ENCODE peak calls at places on chromosomes 13 and 19, in five cellular contexts. One of them, this sample, is unnamed.

GRCh38 chr13:80084086-80084676 is 256.7 kb downstream of the SPRY2 start:
- DNase-seq in GM12878: no peak
- DNase-seq in K562: no peak
- DNase-seq in HCT116: no peak
- DNase-seq in SK-N-SH: no peak
- DNase-seq in this sample: no peak

GRCh38 chr13:109180905-109181425 is 551.6 kb downstream of the MYO16 start:
- DNase-seq in GM12878: no peak
- DNase-seq in K562: no peak
- DNase-seq in SK-N-SH: no peak
- DNase-seq in HCT116: peak; percentile 24
- DNase-seq in this sample: peak; percentile 6

GRCh38 chr19:11861301-11861700 is 12.8 kb downstream of the ZNF439 start:
- DNase-seq in GM12878: no peak
- DNase-seq in HCT116: no peak
- DNase-seq in SK-N-SH: no peak
- DNase-seq in K562: no peak
- DNase-seq in this sample: no peak

GRCh38 chr19:31838163-31838798 is 489.0 kb upstream of the TSHZ3 start:
- DNase-seq in SK-N-SH: no peak
- DNase-seq in GM12878: no peak
- DNase-seq in HCT116: no peak
- DNase-seq in K562: no peak
- DNase-seq in this sample: no peak

GRCh38 chr19:12453495-12453894 is 12.7 kb upstream of the ZNF443 start:
- DNase-seq in HCT116: no peak
- DNase-seq in SK-N-SH: no peak
- DNase-seq in K562: no peak
- DNase-seq in GM12878: no peak
- DNase-seq in this sample: no peak

GRCh38 chr19:49145485-49146407 is 9.4 kb downstream of the HRC start:
- DNase-seq in SK-N-SH: peak; percentile 84
- DNase-seq in GM12878: peak; percentile 13
- DNase-seq in K562: peak; percentile 78
- DNase-seq in HCT116: peak; percentile 84
- DNase-seq in this sample: peak; percentile 48

GRCh38 chr13:76884167-76884566 is 2.0 kb downstream of the KCTD12 start:
- DNase-seq in GM12878: no peak
- DNase-seq in HCT116: no peak
- DNase-seq in SK-N-SH: no peak
- DNase-seq in K562: no peak
- DNase-seq in this sample: no peak

GRCh38 chr13:31556376-31556775 is 182.9 kb upstream of the RXFP2 start:
- DNase-seq in SK-N-SH: no peak
- DNase-seq in K562: no peak
- DNase-seq in GM12878: no peak
- DNase-seq in HCT116: no peak
- DNase-seq in this sample: no peak

GRCh38 chr13:44276061-44276460 is 97.6 kb upstream of the SERP2 start:
- DNase-seq in K562: no peak
- DNase-seq in HCT116: no peak
- DNase-seq in GM12878: no peak
- DNase-seq in SK-N-SH: no peak
- DNase-seq in this sample: no peak

GRCh38 chr13:22748866-22749586 is 431.8 kb upstream of the SGCG start:
- DNase-seq in HCT116: no peak
- DNase-seq in GM12878: no peak
- DNase-seq in K562: no peak
- DNase-seq in SK-N-SH: no peak
- DNase-seq in this sample: no peak

GRCh38 chr13:24063281-24063851 is 97.2 kb upstream of the SPATA13 start:
- DNase-seq in SK-N-SH: no peak
- DNase-seq in GM12878: no peak
- DNase-seq in K562: no peak
- DNase-seq in HCT116: no peak
- DNase-seq in this sample: no peak

GRCh38 chr13:51681037-51681678 is 96.9 kb downstream of the WDFY2 start:
- DNase-seq in K562: no peak
- DNase-seq in HCT116: no peak
- DNase-seq in GM12878: no peak
- DNase-seq in SK-N-SH: no peak
- DNase-seq in this sample: no peak

GRCh38 chr19:8113017-8113416 is 36.4 kb downstream of the FBN3 start:
- DNase-seq in HCT116: no peak
- DNase-seq in SK-N-SH: no peak
- DNase-seq in K562: no peak
- DNase-seq in GM12878: no peak
- DNase-seq in this sample: no peak

DNA sequence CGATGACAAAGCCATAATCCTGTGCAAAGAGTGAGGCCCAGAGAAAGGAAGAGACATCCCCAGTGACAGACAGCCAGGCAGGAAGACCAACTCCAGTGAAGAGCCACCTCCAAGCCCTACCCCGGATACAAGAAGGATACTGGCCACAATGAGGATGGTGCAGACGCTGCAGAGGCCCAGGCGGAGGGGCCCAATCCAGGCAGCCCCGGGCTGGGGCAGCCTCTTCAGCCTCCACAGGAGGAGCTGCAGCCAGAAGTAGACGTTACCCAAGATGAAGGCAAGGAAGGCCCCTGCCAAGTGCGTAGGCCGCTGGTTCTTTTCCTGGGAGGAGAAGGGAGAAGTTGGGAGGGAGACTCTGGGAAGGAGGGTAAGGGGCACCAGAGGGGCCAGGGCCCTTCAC is 8.5 kb downstream of the TMEM150B start:
- DNase-seq in GM12878: no peak
- DNase-seq in HCT116: no peak
- DNase-seq in SK-N-SH: peak; percentile 14
- DNase-seq in K562: no peak
- DNase-seq in this sample: no peak
- TF ChIP-seq ZBTB33 in GM12878: no peak
- TF ChIP-seq ZBTB33 in HCT116: no peak
- TF ChIP-seq ZBTB33 in SK-N-SH: no peak
- TF ChIP-seq ZBTB33 in K562: no peak
- TF ChIP-seq ZBTB33 in this sample: no peak

DNA sequence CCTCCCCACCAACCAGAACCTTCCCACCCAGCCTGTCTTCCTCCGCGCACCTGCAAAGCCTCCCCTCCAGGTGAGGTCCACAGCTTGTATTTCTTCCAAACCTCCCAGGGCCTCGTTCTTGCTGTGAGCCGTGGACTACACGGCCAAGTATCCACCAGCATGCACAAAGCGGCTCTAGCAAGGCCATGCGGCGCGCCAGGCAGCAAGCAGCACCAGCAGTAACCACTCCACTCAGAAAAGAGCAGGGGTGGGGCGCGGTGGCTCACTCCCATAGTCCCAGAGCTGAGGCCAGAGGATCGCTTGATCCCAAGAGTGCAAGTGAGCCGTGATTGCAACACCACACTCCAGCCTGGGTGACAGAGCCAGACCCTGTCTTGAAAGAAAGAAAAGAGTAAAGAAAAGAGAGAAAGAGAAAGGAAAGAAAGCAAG is 4.7 kb downstream of the CCDC8 start:
- DNase-seq in HCT116: no peak
- DNase-seq in SK-N-SH: no peak
- DNase-seq in GM12878: no peak
- DNase-seq in K562: no peak
- DNase-seq in this sample: peak; percentile 25
- TF ChIP-seq ZBTB33 in HCT116: no peak
- TF ChIP-seq ZBTB33 in SK-N-SH: no peak
- TF ChIP-seq ZBTB33 in GM12878: no peak
- TF ChIP-seq ZBTB33 in K562: no peak
- TF ChIP-seq ZBTB33 in this sample: no peak

DNA sequence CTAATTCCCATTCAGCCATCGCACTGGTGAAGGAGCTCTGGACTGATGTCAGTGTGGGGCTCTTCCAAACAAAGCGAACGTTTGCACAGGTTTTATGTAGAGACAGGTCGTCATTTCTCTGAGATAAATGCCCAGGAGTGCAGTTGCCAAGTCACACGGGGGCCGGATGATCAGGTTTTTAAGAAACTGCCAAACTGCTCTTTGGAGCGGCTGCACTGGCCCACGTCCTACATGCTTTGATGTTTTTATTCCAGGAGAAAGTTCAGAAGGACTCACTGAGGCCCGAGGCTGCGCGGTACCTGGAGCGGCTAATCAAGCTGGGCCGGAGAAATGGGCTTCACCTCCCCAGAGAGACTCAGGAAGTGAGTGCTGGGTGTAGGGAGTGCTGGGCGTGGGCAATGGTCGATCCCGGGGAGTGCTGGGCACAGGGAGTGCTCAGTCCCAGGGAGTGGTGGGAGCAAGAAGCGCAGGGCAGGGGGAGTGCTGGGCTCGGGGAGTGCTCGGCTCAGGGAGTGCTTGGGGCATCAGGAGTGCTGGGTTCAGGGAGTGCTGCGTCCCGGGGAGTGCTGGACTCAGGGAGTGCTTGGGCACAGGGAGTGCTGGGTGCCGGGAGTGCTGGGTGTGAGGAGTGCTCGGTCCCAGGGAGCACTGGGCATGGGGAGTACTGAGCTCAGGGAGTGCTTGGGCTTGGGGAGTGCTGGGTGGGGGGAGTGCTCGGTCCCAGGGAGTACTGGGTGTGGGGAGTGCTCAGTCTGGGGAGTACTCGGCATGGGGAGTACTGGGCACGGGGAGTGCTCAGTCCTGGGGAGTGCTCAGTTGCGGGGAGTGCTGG is 10.7 kb downstream of the THOP1 start:
- DNase-seq in SK-N-SH: no peak
- DNase-seq in HCT116: no peak
- DNase-seq in GM12878: no peak
- DNase-seq in K562: no peak
- DNase-seq in this sample: no peak
- TF ChIP-seq ZBTB33 in SK-N-SH: no peak
- TF ChIP-seq ZBTB33 in HCT116: no peak
- TF ChIP-seq ZBTB33 in GM12878: no peak
- TF ChIP-seq ZBTB33 in K562: no peak
- TF ChIP-seq ZBTB33 in this sample: no peak

GRCh38 chr13:84802073-84802472 is 919.8 kb upstream of the SLITRK1 start:
- DNase-seq in SK-N-SH: no peak
- DNase-seq in GM12878: no peak
- DNase-seq in HCT116: no peak
- DNase-seq in K562: no peak
- DNase-seq in this sample: no peak
- TF ChIP-seq ZBTB33 in SK-N-SH: no peak
- TF ChIP-seq ZBTB33 in GM12878: no peak
- TF ChIP-seq ZBTB33 in HCT116: no peak
- TF ChIP-seq ZBTB33 in K562: no peak
- TF ChIP-seq ZBTB33 in this sample: no peak

This sample was measured in HepG2.